ENCODE peak calls at places on chromosomes 16 and 17, in four cellular contexts. F is heart right ventricle, Y is neural progenitor cell, H is heart left ventricle. X is an unnamed sample.

GRCh38 chr16:87963400-87963799 is 12.2 kb downstream of the BANP start:
- DNase-seq in F (peak), Y (no peak), H (no peak), X (no peak)

GRCh38 chr16:13962232-13962631 is 42.3 kb downstream of the ERCC4 start:
- DNase-seq in H (no peak), Y (no peak), F (no peak), X (no peak)

GRCh38 chr16:84156342-84156784 is 11.3 kb downstream of the DNAAF1 start:
- DNase-seq in H (no peak), Y (no peak), F (no peak), X (no peak)

GRCh38 chr16:67301080-67301757 is 21.9 kb downstream of the PLEKHG4 start:
- DNase-seq in H (peak), F (peak), Y (no peak), X (no peak)

GRCh38 chr17:80125656-80126448 is 21.1 kb downstream of the EIF4A3 start:
- DNase-seq in F (no peak), Y (no peak), H (no peak), X (no peak)

GRCh38 chr16:67115649-67116048 is 5.9 kb downstream of the PHAF1 start:
- DNase-seq in Y (no peak), H (no peak), F (no peak), X (peak)

GRCh38 chr17:28076138-28076537 is 33.7 kb downstream of the NLK start:
- DNase-seq in Y (no peak), F (no peak), H (no peak), X (no peak)

GRCh38 chr17:37607637-37608368 is 1.4 kb downstream of the SYNRG start:
- DNase-seq in Y (peak), F (no peak), H (no peak), X (no peak)

GRCh38 chr16:68370921-68371651 is 60.3 kb downstream of the PRMT7 start:
- DNase-seq in H (no peak), Y (no peak), F (no peak), X (no peak)

GRCh38 chr16:21628196-21628726 is 24.1 kb downstream of the IGSF6 start:
- DNase-seq in Y (no peak), F (no peak), H (no peak), X (no peak)

GRCh38 chr17:21272250-21272649 is 12.3 kb upstream of the MAP2K3 start:
- DNase-seq in F (no peak), Y (no peak), H (no peak), X (no peak)

GRCh38 chr17:46122486-46122871 is 70.8 kb downstream of the KANSL1 start:
- DNase-seq in F (no peak), H (no peak), Y (no peak), X (no peak)

GRCh38 chr17:7842380-7842949 is 8.4 kb downstream of the KDM6B start:
- DNase-seq in F (peak), H (peak), Y (peak), X (peak)

GRCh38 chr16:66135376-66135775 is 231.1 kb upstream of the CDH5 start:
- DNase-seq in H (peak), Y (no peak), F (peak), X (no peak)

GRCh38 chr16:84840687-84841627 is 21.2 kb downstream of the CRISPLD2 start:
- DNase-seq in H (no peak), F (no peak), Y (no peak), X (no peak)

GRCh38 chr16:27429981-27430441 is 28.0 kb downstream of the IL21R start:
- DNase-seq in Y (no peak), F (peak), H (no peak), X (no peak)

GRCh38 chr16:81723098-81723723 is 55.9 kb upstream of the PLCG2 start:
- DNase-seq in F (peak), H (no peak), Y (peak), X (no peak)

GRCh38 chr17:73103661-73104335 is 11.3 kb upstream of the SLC39A11 start:
- DNase-seq in F (no peak), H (no peak), Y (no peak), X (no peak)

GRCh38 chr17:67746704-67747571 is 29.2 kb downstream of the NOL11 start:
- DNase-seq in F (no peak), Y (no peak), H (no peak), X (no peak)

GRCh38 chr16:87653234-87653633 is 50.9 kb downstream of the JPH3 start:
- DNase-seq in Y (no peak), F (no peak), H (no peak), X (no peak)

GRCh38 chr16:77171750-77172635 is 19.0 kb upstream of the MON1B start:
- DNase-seq in Y (peak), F (peak), H (no peak), X (peak)

GRCh38 chr16:86528061-86528929 is 18.0 kb downstream of the FOXF1 start:
- DNase-seq in Y (no peak), F (no peak), H (no peak), X (no peak)

GRCh38 chr16:47687694-47688093 is 226.6 kb downstream of the PHKB start:
- DNase-seq in F (no peak), Y (no peak), H (no peak), X (no peak)

GRCh38 chr17:78822552-78822951 is 18.1 kb downstream of the USP36 start:
- DNase-seq in F (no peak), Y (no peak), H (no peak), X (peak)

GRCh38 chr17:73378974-73379470 is 67.2 kb upstream of the CDC42EP4 start:
- DNase-seq in F (no peak), Y (no peak), H (no peak), X (no peak)

GRCh38 chr17:12195418-12195817 is 174.7 kb downstream of the MAP2K4 start:
- DNase-seq in H (no peak), F (no peak), Y (no peak), X (no peak)

GRCh38 chr17:30236807-30237206 is 1.3 kb upstream of the SLC6A4 start:
- DNase-seq in Y (peak), F (peak), H (peak), X (no peak)

GRCh38 chr16:48383204-48383876 is 1.9 kb downstream of the SIAH1 start:
- DNase-seq in Y (no peak), F (no peak), H (no peak), X (no peak)

GRCh38 chr17:66437466-66438026 is 135.1 kb downstream of the PRKCA start:
- DNase-seq in F (no peak), Y (no peak), H (no peak), X (no peak)

GRCh38 chr17:66432558-66432957 is 130.1 kb downstream of the PRKCA start:
- DNase-seq in F (no peak), H (no peak), Y (no peak), X (no peak)

GRCh38 chr17:66432996-66433556 is 130.7 kb downstream of the PRKCA start:
- DNase-seq in Y (no peak), F (no peak), H (no peak), X (no peak)

GRCh38 chr17:66436643-66437042 is 134.2 kb downstream of the PRKCA start:
- DNase-seq in F (no peak), Y (no peak), H (no peak), X (no peak)

DNA sequence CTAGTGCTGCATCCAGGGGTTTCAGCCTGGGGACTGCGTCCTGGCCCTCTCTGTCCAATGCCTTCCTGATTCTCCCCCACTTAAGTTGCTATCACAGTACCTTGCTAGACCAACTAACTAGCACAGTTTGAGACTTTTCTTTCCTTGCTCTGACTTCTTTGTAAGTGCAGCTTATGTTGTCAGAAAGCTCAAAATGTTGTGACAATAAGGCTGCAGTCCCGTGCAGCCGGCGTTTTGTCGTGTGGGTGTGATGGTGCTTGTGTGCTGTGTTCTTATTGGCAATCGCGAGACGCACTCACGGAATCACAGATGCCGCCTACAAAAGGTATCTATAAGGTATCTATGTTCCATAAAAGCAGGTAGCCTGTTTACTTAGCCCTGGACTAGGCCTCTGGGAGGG is 132.8 kb downstream of the PRKCA start:
- DNase-seq in Y (no peak), H (no peak), F (no peak), X (no peak)
- H3K27ac ChIP-seq in Y (no peak), H (no peak), F (no peak), X (no peak)

GRCh38 chr16:4475880-4476790 is at the start of gene HMOX2:
- DNase-seq in F (peak), H (peak), Y (peak), X (no peak)
- TF ChIP-seq CTCF in F (peak), H (peak), Y (peak), X (peak)

GRCh38 chr17:81400154-81400938 is 5.1 kb downstream of the BAHCC1 start:
- DNase-seq in F (no peak), H (peak), Y (peak), X (no peak)

GRCh38 chr17:81400939-81401726 is 5.9 kb downstream of the BAHCC1 start:
- DNase-seq in H (peak), Y (no peak), F (no peak), X (no peak)

GRCh38 chr17:81403040-81403467 is 7.8 kb downstream of the BAHCC1 start:
- DNase-seq in F (no peak), H (no peak), Y (peak), X (no peak)

GRCh38 chr17:81402530-81402941 is 7.3 kb downstream of the BAHCC1 start:
- DNase-seq in F (no peak), H (peak), Y (no peak), X (no peak)

GRCh38 chr17:81401727-81402529 is 6.7 kb downstream of the BAHCC1 start:
- DNase-seq in F (no peak), Y (peak), H (peak), X (no peak)
- H3K27ac ChIP-seq in F (peak), Y (no peak), H (peak), X (no peak)

DNA sequence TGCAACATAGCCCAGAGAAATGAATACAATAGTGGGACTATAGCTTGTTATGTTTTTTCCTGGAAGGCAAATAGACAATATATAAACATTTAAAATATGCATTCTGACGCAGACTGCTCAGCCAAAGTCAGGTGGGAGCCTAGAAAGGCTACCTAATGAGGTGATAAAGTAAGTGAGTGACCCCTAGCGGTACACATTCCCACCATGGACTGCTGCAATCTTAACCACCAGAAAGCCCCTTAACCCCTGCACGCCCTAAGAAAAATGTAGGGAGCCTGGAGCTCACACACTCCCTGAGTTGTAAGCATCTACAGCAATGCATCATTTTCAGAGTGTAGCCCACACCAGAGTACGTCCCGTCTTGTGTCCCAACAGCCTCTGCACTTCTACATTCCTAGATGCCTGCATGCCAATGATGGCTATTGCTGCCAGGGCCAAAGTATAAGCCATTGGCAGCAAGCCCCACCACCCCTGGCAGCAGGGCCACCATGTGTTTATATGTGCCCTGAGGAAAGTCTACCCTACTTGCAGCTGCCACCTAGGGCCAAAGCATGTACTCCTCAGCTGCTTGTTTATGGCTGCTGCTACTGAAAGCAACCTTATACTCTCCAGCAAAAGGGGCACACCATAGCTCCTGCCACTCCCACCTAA is 127.6 kb downstream of the KIF2B start:
- DNase-seq in F (no peak), Y (peak), H (no peak), X (no peak)
- TF ChIP-seq CTCF in F (no peak), Y (peak), H (no peak), X (no peak)